ENCODE peak calls at places on chromosomes 5 and 9, in eight cellular contexts. U is CD4-positive, CD25-positive, alpha-beta regulatory T cell; Y is fibroblast of lung; T is uterus; E is upper lobe of left lung; B is PC-3; D is pancreas; Z is esophagus squamous epithelium. S is an unnamed sample.

GRCh38 chr5:151615431-151615830 is 24.3 kb upstream of the FAT2 start:
- DNase-seq in Z (no peak), U (no peak), Y (peak; percentile 28), D (no peak), T (no peak), E (no peak), B (peak; percentile 85), S (no peak)

GRCh38 chr5:121851643-121852574 is at the start of gene FTMT:
- DNase-seq in D (no peak), E (peak; percentile 72), B (no peak), U (no peak), Z (no peak), T (no peak), Y (no peak), S (no peak)

GRCh38 chr9:91571036-91571435 is 147.4 kb upstream of the NFIL3 start:
- DNase-seq in D (no peak), B (no peak), U (no peak), Y (peak; percentile 51), T (no peak), Z (no peak), E (no peak), S (no peak)

GRCh38 chr5:142106061-142106460 is 2.5 kb upstream of the NDFIP1 start:
- DNase-seq in T (peak; percentile 51), D (no peak), E (no peak), B (no peak), U (no peak), Z (no peak), Y (no peak), S (no peak)

GRCh38 chr5:42994285-42995151 is 45.6 kb downstream of the ANXA2R start:
- DNase-seq in U (peak; percentile 78), B (no peak), D (peak; percentile 69), Y (peak; percentile 94), Z (peak; percentile 49), E (peak; percentile 68), T (peak; percentile 86), S (peak; percentile 86)

GRCh38 chr9:133647765-133648469 is 11.8 kb downstream of the DBH start:
- DNase-seq in Y (no peak), T (no peak), U (no peak), B (no peak), E (peak; percentile 73), D (no peak), Z (no peak), S (no peak)

GRCh38 chr5:129656952-129657351 is 90.9 kb upstream of the MINAR2 start:
- DNase-seq in D (no peak), Z (no peak), E (no peak), U (no peak), B (no peak), Y (no peak), T (no peak), S (no peak)

GRCh38 chr5:137651022-137651421 is 84.9 kb downstream of the KLHL3 start:
- DNase-seq in T (no peak), E (no peak), B (no peak), Z (no peak), Y (peak; percentile 7), U (no peak), D (no peak), S (no peak)

DNA sequence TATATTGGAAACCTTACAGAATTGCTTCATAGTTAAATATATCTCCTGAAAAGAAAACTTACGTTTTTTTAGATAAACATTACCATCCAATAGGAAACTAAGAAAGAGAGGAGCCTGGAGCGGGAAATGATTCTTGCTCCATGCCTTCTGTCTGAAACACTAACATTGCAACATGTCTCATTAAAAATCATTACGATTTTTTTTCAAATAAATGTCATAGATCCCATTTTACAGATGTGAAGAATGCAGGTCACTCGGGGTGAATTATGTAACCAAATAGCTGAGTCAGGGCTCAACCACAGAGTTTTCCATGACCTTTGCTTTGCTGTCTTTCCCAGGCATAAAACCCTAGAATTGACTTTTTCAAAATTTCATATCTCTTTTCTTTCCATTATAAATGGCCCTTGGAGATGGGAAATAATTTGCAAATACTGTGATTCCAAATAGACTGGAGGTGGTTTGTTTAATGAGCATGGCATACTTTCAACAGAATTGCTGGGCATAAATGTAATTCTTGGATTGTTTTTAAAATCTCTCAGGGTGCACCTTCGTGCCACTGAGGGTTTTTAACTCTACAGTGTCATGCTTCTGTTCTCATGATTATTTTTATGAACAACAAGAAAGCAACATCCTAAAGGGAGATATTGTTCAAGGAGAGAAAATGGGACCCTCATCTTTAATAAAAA is 302.8 kb downstream of the EBF1 start:
- DNase-seq in D (no peak), E (no peak), Z (no peak), Y (no peak), U (no peak), B (no peak), T (no peak), S (no peak)
- H3K4me1 ChIP-seq in D (peaks cover 17% of the 10 kb centered on the region), E (no peaks in the 10 kb centered on the region), Z (no peaks in the 10 kb centered on the region), Y (no peaks in the 10 kb centered on the region), U (no peaks in the 10 kb centered on the region), B (no peaks in the 10 kb centered on the region), T (peaks cover 6% of the 10 kb centered on the region), S (no peaks in the 10 kb centered on the region)

DNA sequence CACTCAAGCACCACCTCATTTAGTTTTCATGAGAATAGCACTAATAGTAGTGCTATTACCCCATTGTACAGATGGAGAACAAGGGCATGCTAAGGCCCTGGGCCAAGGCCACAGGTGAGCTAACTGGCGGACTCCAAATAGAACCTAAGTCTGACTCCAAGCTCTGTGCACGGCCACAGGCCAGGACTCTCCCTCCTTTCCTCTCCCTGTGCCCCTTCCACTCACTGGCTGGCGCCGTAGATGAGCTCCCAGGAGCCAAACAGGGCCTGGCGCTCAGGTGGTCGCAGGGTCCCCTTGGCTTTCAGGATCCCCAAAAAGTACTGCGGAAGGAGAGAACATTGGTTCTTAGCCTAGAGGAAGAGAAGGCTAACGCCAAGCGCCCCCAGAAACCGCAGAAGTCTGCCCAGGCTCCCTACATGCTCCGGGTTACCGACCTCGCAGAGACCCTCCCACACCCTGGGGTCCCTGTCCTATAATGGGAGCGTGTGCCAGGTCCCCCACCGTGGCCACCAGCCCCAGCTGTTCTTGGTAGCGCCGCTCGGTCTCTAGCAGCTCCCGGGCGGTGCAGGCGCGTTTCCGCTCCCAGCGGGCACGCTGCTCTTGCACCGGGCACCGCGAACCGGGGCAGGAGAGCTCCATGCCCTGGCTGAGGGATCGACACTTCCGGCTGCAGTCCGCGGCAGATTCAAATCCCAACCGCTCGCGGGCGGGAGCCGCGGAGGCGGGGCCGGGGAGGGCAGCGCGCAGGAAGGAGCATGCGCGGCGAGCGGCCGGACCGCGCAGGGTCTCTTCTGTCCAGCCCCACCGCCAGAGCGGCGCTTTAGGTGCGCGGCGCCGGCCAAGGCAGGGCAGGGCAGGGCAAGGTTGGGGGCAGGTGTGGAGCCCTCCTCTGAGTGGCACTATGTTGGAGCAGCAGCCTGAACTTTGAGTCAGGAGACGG is at the start of gene ARHGEF39:
- DNase-seq in U (peak; percentile 67), Z (no peak), Y (peak; percentile 74), D (peak; percentile 78), B (peak; percentile 81), E (peak; percentile 96), T (peak; percentile 68), S (peak; percentile 64)
- H3K4me1 ChIP-seq in U (peaks cover 60% of the 10 kb centered on the region), Z (peaks cover 60% of the 10 kb centered on the region), Y (peaks cover 15% of the 10 kb centered on the region), D (peaks cover 41% of the 10 kb centered on the region), B (peaks cover 44% of the 10 kb centered on the region), E (peaks cover 24% of the 10 kb centered on the region), T (peaks cover 6% of the 10 kb centered on the region), S (peaks cover 56% of the 10 kb centered on the region)

GRCh38 chr5:102823441-102823874 is 68.4 kb downstream of the PAM start:
- DNase-seq in U (no peak), Y (peak; percentile 91), D (no peak), T (no peak), E (no peak), Z (no peak), B (no peak), S (no peak)

GRCh38 chr5:102815560-102816324 is 60.6 kb downstream of the PAM start:
- DNase-seq in Y (peak; percentile 35), T (no peak), B (no peak), E (no peak), U (no peak), D (no peak), Z (no peak), S (no peak)

GRCh38 chr5:102815084-102815483 is 60.0 kb downstream of the PAM start:
- DNase-seq in E (no peak), Z (no peak), U (no peak), T (no peak), B (no peak), Y (no peak), D (no peak), S (no peak)

GRCh38 chr5:102818345-102818744 is 63.2 kb downstream of the PAM start:
- DNase-seq in E (no peak), D (no peak), U (no peak), Z (no peak), B (no peak), Y (no peak), T (no peak), S (peak; percentile 14)

GRCh38 chr5:102818934-102819333 is 63.8 kb downstream of the PAM start:
- DNase-seq in E (no peak), U (no peak), T (no peak), Y (no peak), Z (no peak), B (no peak), D (no peak), S (no peak)
- H3K4me1 ChIP-seq in E (peaks cover 14% of the 10 kb centered on the region), U (no peaks in the 10 kb centered on the region), T (no peaks in the 10 kb centered on the region), Y (no peaks in the 10 kb centered on the region), Z (no peaks in the 10 kb centered on the region), B (no peaks in the 10 kb centered on the region), D (no peaks in the 10 kb centered on the region), S (peaks cover 11% of the 10 kb centered on the region)

GRCh38 chr9:128213746-128214497 is 10.7 kb downstream of the DNM1 start:
- DNase-seq in E (no peak), B (no peak), Y (no peak), D (peak; percentile 23), U (no peak), Z (no peak), T (no peak), S (no peak)

GRCh38 chr9:128214571-128215490 is 11.7 kb downstream of the DNM1 start:
- DNase-seq in B (peak; percentile 44), Z (no peak), D (peak; percentile 89), T (no peak), E (no peak), Y (peak; percentile 36), U (no peak), S (no peak)

GRCh38 chr9:128208386-128208785 is 5.2 kb downstream of the DNM1 start:
- DNase-seq in U (no peak), E (no peak), B (no peak), Z (no peak), Y (no peak), D (peak; percentile 9), T (no peak), S (no peak)

GRCh38 chr9:128208943-128209695 is 5.9 kb downstream of the DNM1 start:
- DNase-seq in T (no peak), B (no peak), U (no peak), Z (no peak), Y (no peak), E (no peak), D (peak; percentile 23), S (no peak)

DNA sequence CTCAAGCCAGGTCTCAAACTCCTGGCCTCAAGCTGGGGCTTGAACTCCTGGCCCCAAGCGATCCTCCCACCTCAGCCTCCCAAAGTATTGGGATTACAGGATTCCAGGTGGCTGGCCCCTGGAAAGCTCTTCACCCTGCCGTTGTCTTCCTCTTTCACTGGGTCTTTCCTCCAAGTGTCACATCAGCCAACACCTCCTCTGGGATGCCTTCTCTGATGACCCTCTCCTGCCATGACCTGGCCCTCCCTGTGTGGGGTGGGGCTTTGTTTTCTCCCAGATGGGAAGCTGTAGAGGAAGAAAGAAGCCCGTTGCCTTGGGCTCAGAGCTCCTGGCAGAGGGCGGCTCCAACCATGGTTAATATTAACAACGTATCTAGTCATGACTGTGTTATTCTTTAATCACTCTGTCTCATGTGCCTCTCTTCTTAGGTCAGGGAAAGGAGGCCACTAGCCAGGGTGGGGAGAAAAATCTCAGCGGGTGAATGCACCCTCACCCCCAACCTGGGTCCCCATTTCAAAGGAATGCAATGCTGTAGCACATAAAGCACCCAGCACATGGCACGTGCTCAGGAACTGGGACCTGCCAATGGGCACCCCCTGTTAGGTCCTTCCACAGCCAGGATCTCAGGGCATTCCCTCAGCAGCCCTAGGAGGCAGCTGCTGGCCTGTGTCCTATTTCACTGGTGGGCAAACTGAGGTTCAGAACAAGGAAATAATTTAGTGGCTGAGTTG is 8.5 kb downstream of the DNM1 start:
- DNase-seq in T (no peak), B (no peak), E (no peak), D (peak; percentile 63), Y (no peak), U (no peak), Z (no peak), S (no peak)
- H3K4me1 ChIP-seq in T (no peaks in the 10 kb centered on the region), B (peaks cover 10% of the 10 kb centered on the region), E (no peaks in the 10 kb centered on the region), D (peaks cover 32% of the 10 kb centered on the region), Y (peaks cover 9% of the 10 kb centered on the region), U (no peaks in the 10 kb centered on the region), Z (peaks cover 37% of the 10 kb centered on the region), S (no peaks in the 10 kb centered on the region)

S was measured in CD4-positive, alpha-beta memory T cell.